ENCODE peak calls at places on chromosomes 6 and 20, in four cellular contexts. E is SK-N-SH, U is K562, T is H1. X is an unnamed sample.

GRCh38 chr6:104941694-104942177 is 15.2 kb upstream of the LIN28B start:
- DNase-seq in T (no peak), E (no peak), U (peak; percentile 27), X (no peak)

GRCh38 chr6:41970436-41970846 is 28.8 kb upstream of the CCND3 start:
- DNase-seq in U (no peak), T (no peak), E (no peak), X (no peak)

GRCh38 chr20:64151634-64152530 is 12.4 kb upstream of the MYT1 start:
- DNase-seq in T (no peak), E (no peak), U (no peak), X (no peak)

GRCh38 chr6:100464910-100465700 is at the start of gene SIM1:
- DNase-seq in U (no peak), T (peak; percentile 92), E (peak; percentile 92), X (peak; percentile 93)

GRCh38 chr6:24451581-24452041 is 37.8 kb downstream of the GPLD1 start:
- DNase-seq in E (peak; percentile 64), U (peak; percentile 37), T (no peak), X (no peak)

GRCh38 chr6:43011207-43011606 is 2.5 kb downstream of the MEA1 start:
- DNase-seq in E (no peak), T (no peak), U (no peak), X (no peak)

GRCh38 chr6:43874814-43875590 is 105.0 kb downstream of the VEGFA start:
- DNase-seq in T (no peak), E (no peak), U (no peak), X (no peak)

GRCh38 chr6:150172929-150173328 is 30.1 kb downstream of the PPP1R14C start:
- DNase-seq in T (no peak), E (no peak), U (no peak), X (no peak)

GRCh38 chr6:157317129-157317814 is 6.0 kb downstream of the TMEM242 start:
- DNase-seq in E (no peak), T (no peak), U (peak; percentile 90), X (no peak)

GRCh38 chr20:56249244-56249955 is 868 bp downstream of the MC3R start:
- DNase-seq in T (peak; percentile 76), E (peak; percentile 31), U (peak; percentile 49), X (peak; percentile 17)

GRCh38 chr6:36577298-36577697 is 16.9 kb upstream of the SRSF3 start:
- DNase-seq in E (no peak), T (no peak), U (peak; percentile 61), X (no peak)

GRCh38 chr6:36355819-36356218 is 19.1 kb upstream of the BNIP5 start:
- DNase-seq in U (no peak), E (no peak), T (no peak), X (no peak)

GRCh38 chr6:13172294-13172693 is 156.0 kb downstream of the TBC1D7 start:
- DNase-seq in E (no peak), U (no peak), T (no peak), X (no peak)

GRCh38 chr6:56156643-56157042 is 90.7 kb downstream of the COL21A1 start:
- DNase-seq in E (no peak), T (no peak), U (no peak), X (no peak)

GRCh38 chr20:51318058-51318960 is 224.2 kb downstream of the NFATC2 start:
- DNase-seq in T (peak; percentile 98), E (peak; percentile 78), U (peak; percentile 75), X (peak; percentile 92)

GRCh38 chr6:125815050-125815910 is 24.5 kb downstream of the NCOA7 start:
- DNase-seq in E (no peak), U (no peak), T (no peak), X (no peak)

GRCh38 chr6:35367646-35368037 is 25.3 kb downstream of the PPARD start:
- DNase-seq in T (no peak), U (no peak), E (no peak), X (no peak)

GRCh38 chr20:18790787-18791186 is 22.8 kb upstream of the SCP2D1 start:
- DNase-seq in E (no peak), U (no peak), T (no peak), X (no peak)

GRCh38 chr6:19906161-19906560 is 69.0 kb downstream of the ID4 start:
- DNase-seq in E (no peak), T (no peak), U (no peak), X (no peak)
- TF ChIP-seq TEAD4 in E (no peak), T (no peak), U (no peak), X (no peak)

GRCh38 chr6:86706449-86706848 is 230.9 kb upstream of the HTR1E start:
- DNase-seq in U (peak; percentile 35), T (peak; percentile 71), E (no peak), X (peak; percentile 64)
- TF ChIP-seq TEAD4 in U (no peak), T (no peak), E (no peak), X (no peak)

GRCh38 chr20:31608256-31608980 is 3.3 kb downstream of the ID1 start:
- DNase-seq in E (peak; percentile 81), U (peak; percentile 77), T (peak; percentile 87), X (peak; percentile 95)
- TF ChIP-seq TEAD4 in E (peak; percentile 66), U (no peak), T (peak; percentile 98), X (peak; percentile 47)

DNA sequence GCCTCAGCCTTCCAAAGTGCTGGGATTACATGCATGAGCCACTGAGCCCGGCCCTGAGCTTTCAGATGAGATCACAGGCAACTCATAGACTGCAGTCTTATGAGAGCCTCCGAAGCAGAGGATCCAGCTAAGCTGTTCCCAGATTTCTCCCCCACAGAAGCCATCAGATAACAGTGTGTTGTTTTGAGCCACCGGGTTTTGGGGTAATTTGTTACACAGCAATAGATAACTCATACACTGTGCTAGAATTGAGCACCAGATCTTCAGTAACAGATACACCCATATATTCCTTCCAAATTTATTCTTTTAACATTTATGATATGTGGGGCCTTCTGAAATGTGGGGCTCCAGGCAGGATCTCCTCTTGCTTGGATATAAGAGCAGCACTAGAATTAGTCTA is 19.0 kb upstream of the ZBTB22 start:
- DNase-seq in U (no peak), E (no peak), T (no peak), X (no peak)
- TF ChIP-seq TEAD4 in U (no peak), E (no peak), T (no peak), X (no peak)

GRCh38 chr6:23311211-23311610 is 741.8 kb downstream of the HDGFL1 start:
- DNase-seq in U (no peak), E (no peak), T (no peak), X (no peak)

GRCh38 chr6:23320588-23320987 is 751.2 kb downstream of the HDGFL1 start:
- DNase-seq in T (no peak), U (no peak), E (no peak), X (no peak)

GRCh38 chr6:23319560-23319959 is 750.2 kb downstream of the HDGFL1 start:
- DNase-seq in U (no peak), T (no peak), E (no peak), X (no peak)

DNA sequence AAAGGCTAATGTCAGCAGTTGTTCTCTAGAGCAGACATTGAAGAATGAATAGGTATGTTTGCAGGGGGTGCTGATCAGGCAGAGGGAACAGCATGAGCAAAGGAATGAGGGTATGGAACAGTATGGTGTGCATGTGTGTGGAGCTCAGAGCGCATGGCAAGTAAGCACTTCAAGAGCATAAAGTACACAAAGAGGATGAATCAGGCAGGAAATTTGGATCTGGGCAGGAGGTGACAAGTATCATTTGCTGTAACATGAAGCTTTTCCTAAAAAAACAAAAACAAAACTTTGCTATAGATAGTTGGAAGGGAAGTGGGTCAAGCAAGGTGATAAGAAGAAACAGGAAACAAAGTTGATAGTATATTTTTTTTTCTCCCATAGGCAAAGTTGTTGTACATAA is 746.8 kb downstream of the HDGFL1 start:
- DNase-seq in U (no peak), T (no peak), E (no peak), X (no peak)
- TF ChIP-seq TEAD4 in U (no peak), T (no peak), E (no peak), X (no peak)

DNA sequence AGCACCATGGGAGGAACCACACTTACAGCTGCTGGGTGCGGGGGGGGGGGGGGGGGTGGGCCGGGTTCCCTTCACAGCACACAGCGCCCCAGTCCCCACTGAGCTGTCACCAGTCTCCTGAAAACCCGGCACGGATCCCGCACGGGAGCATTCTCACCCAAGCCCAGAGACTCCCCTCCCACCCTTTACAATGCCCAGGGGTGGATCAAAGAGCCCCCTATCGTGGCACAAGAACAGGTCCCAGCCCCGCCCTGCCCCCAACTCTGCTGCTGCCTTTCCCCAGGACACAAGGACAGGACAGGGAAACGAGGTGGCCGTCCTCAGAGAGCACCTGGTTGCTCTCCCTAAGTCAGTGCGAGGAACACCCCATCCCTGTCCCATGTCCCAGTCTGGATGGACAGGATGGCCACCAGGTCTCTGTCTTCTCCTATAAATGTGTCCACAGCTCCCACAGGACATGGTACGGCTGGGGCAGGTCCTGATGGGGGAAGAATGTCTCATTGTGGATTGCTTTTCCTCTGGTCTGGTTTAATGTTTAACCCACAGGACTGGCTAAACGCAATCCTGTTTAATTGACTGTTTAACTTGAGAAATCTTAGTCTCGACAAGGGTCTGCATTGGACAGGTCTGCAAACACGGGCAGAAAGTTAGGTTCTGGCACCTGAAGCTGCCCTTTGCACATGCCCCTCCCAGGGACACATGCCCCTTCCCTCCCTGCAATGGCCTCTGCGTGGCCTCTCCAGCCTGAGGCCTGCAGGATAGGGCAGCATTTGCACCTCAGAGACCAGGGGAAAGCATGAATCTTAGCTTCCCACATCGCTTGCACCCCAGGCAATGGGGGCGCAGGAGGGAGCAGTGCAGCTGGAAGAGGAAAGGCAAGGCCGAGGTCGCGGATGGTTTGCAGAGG is 45.3 kb downstream of the DACT2 start:
- DNase-seq in U (peak; percentile 59), E (no peak), T (no peak), X (no peak)
- TF ChIP-seq TEAD4 in U (no peak), E (no peak), T (no peak), X (no peak)

GRCh38 chr20:40770564-40771307 is 81.7 kb upstream of the MAFB start:
- DNase-seq in T (peak; percentile 43), E (no peak), U (no peak), X (no peak)
- TF ChIP-seq TEAD4 in T (no peak), E (no peak), U (no peak), X (no peak)

GRCh38 chr6:111941686-111942330 is 68.6 kb upstream of the FYN start:
- DNase-seq in E (no peak), T (no peak), U (no peak), X (no peak)

GRCh38 chr6:111939902-111940301 is 66.7 kb upstream of the FYN start:
- DNase-seq in T (no peak), E (no peak), U (no peak), X (no peak)

GRCh38 chr6:111942561-111942960 is 69.3 kb upstream of the FYN start:
- DNase-seq in E (no peak), U (no peak), T (no peak), X (no peak)

GRCh38 chr6:111936718-111937117 is 63.5 kb upstream of the FYN start:
- DNase-seq in U (no peak), T (no peak), E (no peak), X (no peak)

GRCh38 chr6:111938710-111939109 is 65.5 kb upstream of the FYN start:
- DNase-seq in E (no peak), T (no peak), U (no peak), X (no peak)
- TF ChIP-seq TEAD4 in E (no peak), T (no peak), U (no peak), X (no peak)

X was measured in WTC11.